ENCODE peak calls at places on chromosomes 2 and 18, in five cellular contexts. C, M, N, A and F are unnamed samples.
A peak's percentile ranks its signal among the peaks of the same experiment; 100 is the strongest.

GRCh38 chr2:188787002-188787660 is 187.0 kb upstream of the COL3A1 start:
- DNase-seq in A (no peak), C (no peak), N (no peak), M (no peak), F (no peak)

GRCh38 chr18:70072678-70073077 is 125.0 kb upstream of the CD226 start:
- DNase-seq in A (no peak), N (no peak), M (no peak), C (no peak), F (no peak)

GRCh38 chr2:69177785-69178636 is 165.0 kb downstream of the ANTXR1 start:
- DNase-seq in M (peak; percentile 16), N (peak; percentile 86), C (peak; percentile 88), A (no peak), F (peak; percentile 16)

GRCh38 chr2:62501059-62501458 is 4.9 kb downstream of the TMEM17 start:
- DNase-seq in N (no peak), M (no peak), C (no peak), A (no peak), F (no peak)

GRCh38 chr2:120005834-120006521 is 6.9 kb upstream of the EPB41L5 start:
- DNase-seq in N (no peak), A (peak; percentile 65), M (no peak), C (no peak), F (no peak)

GRCh38 chr2:171158790-171159325 is 1.8 kb downstream of the TLK1 start:
- DNase-seq in N (no peak), M (no peak), A (peak; percentile 23), C (no peak), F (no peak)

GRCh38 chr2:194203898-194204297 is 1453.1 kb upstream of the SLC39A10 start:
- DNase-seq in N (peak; percentile 9), C (no peak), A (no peak), M (no peak), F (no peak)

GRCh38 chr2:134499307-134499706 is 219.5 kb downstream of the TMEM163 start:
- DNase-seq in N (no peak), C (no peak), A (no peak), M (no peak), F (no peak)

GRCh38 chr2:99442837-99443236 is 47.0 kb downstream of the REV1 start:
- DNase-seq in N (peak; percentile 20), M (no peak), C (no peak), A (no peak), F (no peak)

GRCh38 chr2:175154670-175155082 is 13.3 kb downstream of the ATF2 start:
- DNase-seq in C (no peak), M (no peak), A (no peak), N (peak; percentile 49), F (no peak)

GRCh38 chr2:10901160-10901559 is 10.6 kb upstream of the KCNF1 start:
- DNase-seq in M (no peak), A (no peak), C (no peak), N (peak; percentile 79), F (no peak)

GRCh38 chr2:10901565-10901964 is 10.2 kb upstream of the KCNF1 start:
- DNase-seq in C (no peak), M (no peak), A (no peak), N (no peak), F (no peak)

GRCh38 chr2:10897956-10898355 is 13.8 kb upstream of the KCNF1 start:
- DNase-seq in C (no peak), A (no peak), N (no peak), M (no peak), F (no peak)

GRCh38 chr2:10903861-10904210 is 7.9 kb upstream of the KCNF1 start:
- DNase-seq in M (no peak), C (no peak), N (no peak), A (no peak), F (no peak)

DNA sequence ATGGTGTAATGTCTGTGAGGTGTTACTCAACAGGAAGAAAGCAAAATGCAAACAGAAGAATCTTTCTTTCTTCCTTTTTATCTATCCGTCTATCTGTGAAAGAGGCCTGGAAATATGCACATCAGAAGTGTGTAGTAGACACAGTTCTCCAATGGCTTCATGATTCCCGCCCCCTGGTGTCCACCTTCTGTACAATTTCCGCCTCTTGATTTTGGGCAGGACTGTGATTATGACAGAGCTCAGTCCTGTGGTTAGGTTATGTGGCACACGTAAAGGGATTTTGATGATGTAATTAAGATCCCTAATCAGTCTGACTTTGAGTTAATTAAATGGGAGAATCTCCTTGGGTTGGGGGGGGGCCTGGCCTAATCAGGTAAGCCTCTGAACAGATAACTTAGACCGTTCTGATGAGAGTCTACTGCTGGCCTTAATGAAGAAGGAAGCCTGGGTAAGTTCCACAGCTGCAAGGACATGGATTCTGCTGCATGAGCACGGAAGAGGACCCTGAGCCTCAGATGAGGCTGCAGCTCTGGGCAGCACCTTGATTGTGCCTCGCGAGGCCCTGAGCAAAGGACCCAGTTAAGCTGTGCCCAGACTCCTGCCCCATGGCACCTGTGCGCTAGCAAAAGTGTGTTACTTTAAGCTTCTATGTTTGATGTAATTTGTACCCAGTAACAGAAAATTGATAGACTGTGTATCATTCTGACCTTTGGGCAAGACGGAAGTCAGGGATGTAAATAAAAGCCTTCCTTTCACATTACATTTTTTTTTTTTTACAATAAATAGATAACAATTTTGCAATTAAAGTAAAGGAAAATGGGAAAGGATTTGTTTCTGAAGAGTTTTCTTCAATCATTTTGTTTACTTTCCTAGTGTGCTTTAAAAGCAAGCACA is 11.3 kb upstream of the KCNF1 start:
- DNase-seq in A (peak; percentile 34), M (no peak), N (no peak), C (no peak), F (peak; percentile 29)
- TF ChIP-seq CTCF in A (peak; percentile 72), M (peak; percentile 45), N (no peak), C (peak; percentile 17), F (peak; percentile 43)

GRCh38 chr2:150581717-150582472 is 94.4 kb upstream of the RND3 start:
- DNase-seq in A (no peak), M (no peak), C (no peak), N (no peak), F (no peak)
- TF ChIP-seq CTCF in A (no peak), M (no peak), C (no peak), N (no peak), F (no peak)

GRCh38 chr2:30786923-30787685 is 20.1 kb downstream of the CAPN13 start:
- DNase-seq in A (no peak), M (no peak), C (no peak), N (no peak), F (no peak)
- TF ChIP-seq CTCF in A (no peak), M (no peak), C (no peak), N (no peak), F (no peak)

GRCh38 chr2:214966420-214966819 is 156.9 kb upstream of the BARD1 start:
- DNase-seq in M (no peak), C (no peak), N (no peak), A (no peak), F (no peak)

DNA sequence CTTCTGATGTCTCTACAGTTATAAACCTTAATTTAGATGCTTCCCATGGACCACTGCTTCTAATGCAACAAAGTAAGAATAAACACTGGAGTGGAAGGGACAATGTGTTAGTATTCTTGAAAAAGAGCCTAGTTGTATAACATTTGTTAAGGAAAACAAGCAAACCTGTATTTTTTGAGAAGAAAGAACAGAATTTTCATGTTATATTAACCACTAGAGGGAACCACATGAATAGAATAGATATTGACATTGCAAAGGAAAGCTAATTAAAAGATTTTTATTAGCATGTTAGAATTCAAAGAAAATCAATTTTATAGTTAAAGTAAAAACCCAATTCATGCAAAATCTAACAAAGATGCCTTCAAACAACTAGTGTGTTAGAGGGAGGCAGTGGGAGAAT is 151.2 kb upstream of the BARD1 start:
- DNase-seq in M (no peak), A (peak; percentile 3), C (no peak), N (peak; percentile 2), F (no peak)
- TF ChIP-seq CTCF in M (peak; percentile 29), A (peak; percentile 63), C (peak; percentile 13), N (peak; percentile 35), F (no peak)

GRCh38 chr2:46983065-46983801 is 67.6 kb upstream of the MCFD2 start:
- DNase-seq in A (peak; percentile 94), C (no peak), M (no peak), N (no peak), F (no peak)
- TF ChIP-seq CTCF in A (no peak), C (no peak), M (no peak), N (no peak), F (no peak)

GRCh38 chr2:38076710-38077430 is 919 bp upstream of the CYP1B1 start:
- DNase-seq in A (no peak), N (peak; percentile 60), C (peak; percentile 79), M (peak; percentile 51), F (no peak)
- TF ChIP-seq CTCF in A (no peak), N (peak; percentile 78), C (peak; percentile 40), M (no peak), F (no peak)

GRCh38 chr2:233643128-233643527 is 6.9 kb downstream of the UGT1A10 start:
- DNase-seq in A (peak; percentile 36), M (no peak), N (no peak), C (no peak), F (no peak)
- TF ChIP-seq CTCF in A (peak; percentile 51), M (peak; percentile 22), N (no peak), C (no peak), F (no peak)

GRCh38 chr2:24724111-24724775 is 68.9 kb downstream of the PTRHD1 start:
- DNase-seq in M (no peak), N (no peak), C (no peak), A (no peak), F (no peak)

GRCh38 chr2:24723668-24724067 is 69.5 kb downstream of the PTRHD1 start:
- DNase-seq in M (no peak), N (no peak), C (no peak), A (no peak), F (no peak)

GRCh38 chr2:24722141-24722790 is 70.9 kb downstream of the PTRHD1 start:
- DNase-seq in A (no peak), N (no peak), M (no peak), C (no peak), F (no peak)

GRCh38 chr2:24720310-24720709 is 72.9 kb downstream of the PTRHD1 start:
- DNase-seq in C (no peak), M (no peak), A (no peak), N (no peak), F (no peak)

GRCh38 chr2:24721470-24721869 is 71.7 kb downstream of the PTRHD1 start:
- DNase-seq in M (no peak), N (no peak), C (peak; percentile 52), A (no peak), F (no peak)
- TF ChIP-seq CTCF in M (no peak), N (no peak), C (no peak), A (no peak), F (no peak)